ENCODE peak calls at places on chromosomes 12 and 14, in nine cellular contexts. B, A, V, L, H, G, K, E and I are unnamed samples.

GRCh38 chr12:143964-144649 is 69.8 kb downstream of the SLC6A12 start:
- DNase-seq in B (no peak), A (no peak), V (no peak), L (no peak), H (no peak), G (no peak), K (no peak), E (peak), I (peak)

GRCh38 chr14:96806836-96807235 is 9.7 kb downstream of the VRK1 start:
- DNase-seq in B (no peak), A (no peak), V (no peak), L (no peak), H (no peak), G (no peak), K (no peak), E (peak), I (no peak)

GRCh38 chr14:101241807-101242278 is 319.5 kb upstream of the DIO3 start:
- DNase-seq in B (no peak), A (no peak), V (no peak), L (no peak), H (no peak), G (no peak), K (no peak), E (no peak), I (no peak)

GRCh38 chr12:41151789-41152188 is 36.3 kb upstream of the PDZRN4 start:
- DNase-seq in B (no peak), A (no peak), V (no peak), L (no peak), H (no peak), G (no peak), K (no peak), E (no peak), I (no peak)

GRCh38 chr12:64890873-64891468 is 66.5 kb downstream of the TBC1D30 start:
- DNase-seq in B (no peak), A (peak), V (no peak), L (no peak), H (peak), G (no peak), K (no peak), E (peak), I (no peak)

GRCh38 chr14:77599894-77600293 is 16.5 kb downstream of the SPTLC2 start:
- DNase-seq in B (no peak), A (no peak), V (no peak), L (no peak), H (no peak), G (no peak), K (no peak), E (no peak), I (no peak)

GRCh38 chr12:109822951-109823411 is 10.2 kb downstream of the TRPV4 start:
- DNase-seq in B (no peak), A (peak), V (no peak), L (no peak), H (peak), G (peak), K (no peak), E (peak), I (peak)

GRCh38 chr14:26204954-26205479 is 392.8 kb downstream of the NOVA1 start:
- DNase-seq in B (peak), A (no peak), V (no peak), L (peak), H (peak), G (no peak), K (peak), E (no peak), I (peak)

GRCh38 chr14:95043314-95043713 is 114.0 kb downstream of the DICER1 start:
- DNase-seq in B (no peak), A (no peak), V (no peak), L (no peak), H (no peak), G (no peak), K (peak), E (no peak), I (no peak)

GRCh38 chr14:76918176-76918750 is 92.1 kb downstream of the LRRC74A start:
- DNase-seq in B (peak), A (no peak), V (no peak), L (peak), H (peak), G (peak), K (peak), E (no peak), I (peak)

GRCh38 chr14:56532546-56532945 is 47.1 kb upstream of the TMEM260 start:
- DNase-seq in B (no peak), A (no peak), V (no peak), L (no peak), H (no peak), G (no peak), K (no peak), E (no peak), I (no peak)

GRCh38 chr14:93207468-93208308 is 632 bp downstream of the UBR7 start:
- DNase-seq in B (peak), A (peak), V (no peak), L (peak), H (no peak), G (peak), K (no peak), E (no peak), I (peak)

GRCh38 chr12:24901975-24902461 is 46.9 kb downstream of the BCAT1 start:
- DNase-seq in B (no peak), A (no peak), V (no peak), L (no peak), H (no peak), G (peak), K (no peak), E (no peak), I (no peak)
- TF ChIP-seq POLR2A in B (no peak), A (no peak), V (no peak), L (no peak), H (no peak), G (no peak), K (no peak), E (no peak), I (no peak)

DNA sequence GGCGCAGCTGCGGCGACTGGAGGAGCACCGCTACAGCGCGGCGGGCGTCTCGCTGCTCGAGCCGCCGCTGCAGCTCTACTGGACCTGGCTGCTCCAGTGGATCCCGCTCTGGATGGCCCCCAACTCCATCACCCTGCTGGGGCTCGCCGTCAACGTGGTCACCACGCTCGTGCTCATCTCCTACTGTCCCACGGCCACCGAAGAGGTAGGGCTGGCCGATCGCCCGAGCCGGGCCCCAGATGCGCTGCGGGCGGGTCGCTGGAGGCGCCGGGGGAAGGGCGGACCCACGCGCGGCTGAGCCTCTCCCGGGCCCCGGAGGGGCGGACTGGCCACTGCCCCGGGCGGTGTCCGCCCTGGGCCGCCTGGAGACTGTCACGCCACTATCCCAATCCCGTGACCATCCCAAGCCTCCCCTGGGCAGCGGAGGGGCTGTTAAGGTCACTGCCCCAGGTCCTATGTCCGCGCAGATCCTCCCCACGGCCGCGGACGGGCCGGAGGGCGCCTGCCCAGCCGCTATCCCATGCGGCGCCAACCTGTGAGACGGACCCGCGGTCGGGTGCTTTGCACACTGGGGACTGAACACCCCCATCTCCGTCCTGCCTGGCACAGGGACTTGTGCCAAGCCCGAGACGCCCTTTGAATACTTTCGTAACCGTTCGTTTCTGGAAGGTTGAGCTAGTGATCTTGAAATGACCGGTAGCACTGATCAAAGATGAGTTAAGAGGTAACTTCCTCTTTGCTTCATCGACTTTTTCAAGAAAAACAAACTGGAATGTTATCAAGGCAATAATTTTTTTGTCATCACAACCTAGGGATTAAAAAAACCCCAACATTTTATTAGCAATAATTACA is 716 bp downstream of the CHPT1 start:
- DNase-seq in B (peak), A (peak), V (no peak), L (peak), H (peak), G (peak), K (peak), E (peak), I (peak)
- TF ChIP-seq POLR2A in B (peak), A (peak), V (no peak), L (no peak), H (peak), G (peak), K (peak), E (peak), I (peak)

GRCh38 chr14:104678901-104679705 is 10.3 kb upstream of the INF2 start:
- DNase-seq in B (no peak), A (no peak), V (no peak), L (no peak), H (no peak), G (no peak), K (no peak), E (no peak), I (no peak)
- TF ChIP-seq POLR2A in B (no peak), A (no peak), V (no peak), L (no peak), H (no peak), G (no peak), K (no peak), E (no peak), I (no peak)

GRCh38 chr14:105860615-105861580 is 334.5 kb downstream of the TMEM121 start:
- DNase-seq in B (no peak), A (no peak), V (no peak), L (no peak), H (no peak), G (peak), K (peak), E (no peak), I (peak)

GRCh38 chr14:105861985-105862465 is 335.6 kb downstream of the TMEM121 start:
- DNase-seq in B (no peak), A (no peak), V (no peak), L (no peak), H (no peak), G (peak), K (no peak), E (no peak), I (no peak)

GRCh38 chr14:105864116-105864515 is 337.7 kb downstream of the TMEM121 start:
- DNase-seq in B (no peak), A (no peak), V (no peak), L (no peak), H (no peak), G (no peak), K (no peak), E (no peak), I (no peak)

GRCh38 chr14:105863296-105864108 is 337.1 kb downstream of the TMEM121 start:
- DNase-seq in B (no peak), A (no peak), V (no peak), L (no peak), H (no peak), G (peak), K (no peak), E (no peak), I (peak)

GRCh38 chr14:105862581-105863239 is 336.3 kb downstream of the TMEM121 start:
- DNase-seq in B (no peak), A (no peak), V (no peak), L (no peak), H (no peak), G (peak), K (no peak), E (no peak), I (no peak)
- TF ChIP-seq POLR2A in B (no peak), A (no peak), V (no peak), L (no peak), H (no peak), G (no peak), K (no peak), E (no peak), I (no peak)

GRCh38 chr12:14950421-14950820 is 11.0 kb downstream of the ARHGDIB start:
- DNase-seq in B (no peak), A (no peak), V (no peak), L (no peak), H (no peak), G (no peak), K (no peak), E (no peak), I (no peak)
- TF ChIP-seq POLR2A in B (no peak), A (no peak), V (no peak), L (no peak), H (no peak), G (no peak), K (no peak), E (no peak), I (no peak)

GRCh38 chr12:112361271-112361670 is 21.0 kb downstream of the HECTD4 start:
- DNase-seq in B (no peak), A (no peak), V (no peak), L (no peak), H (no peak), G (no peak), K (no peak), E (no peak), I (no peak)
- TF ChIP-seq POLR2A in B (no peak), A (no peak), V (no peak), L (no peak), H (no peak), G (no peak), K (no peak), E (no peak), I (no peak)

DNA sequence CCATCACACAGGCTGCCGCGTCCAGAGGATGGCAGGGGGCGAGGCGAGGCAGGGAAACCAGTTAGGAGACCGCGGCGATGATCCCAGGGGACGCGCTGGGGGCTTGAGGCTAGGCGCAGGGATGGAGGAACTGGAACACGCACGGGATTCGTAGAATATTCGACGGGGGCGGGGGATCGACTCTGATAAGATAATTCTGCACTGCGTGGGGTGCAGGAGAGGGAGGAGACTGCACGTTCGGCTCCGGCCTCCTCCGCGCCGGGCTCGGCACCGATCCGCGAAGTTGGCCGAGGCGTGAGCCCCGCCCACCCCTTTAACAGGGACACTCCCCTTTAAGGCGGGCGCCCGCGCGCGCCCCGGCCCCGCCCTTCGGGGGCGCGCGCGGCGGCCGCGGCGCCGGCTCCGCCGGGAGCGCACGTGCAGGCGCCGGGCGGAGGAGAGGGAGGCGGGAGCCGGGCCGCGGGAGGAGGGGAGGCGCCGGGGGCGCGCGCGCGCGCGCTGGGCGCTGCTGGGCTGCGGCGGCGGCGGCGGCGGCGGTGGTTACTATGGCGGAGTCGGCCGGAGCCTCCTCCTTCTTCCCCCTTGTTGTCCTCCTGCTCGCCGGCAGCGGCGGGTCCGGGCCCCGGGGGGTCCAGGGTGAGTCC is at the start of gene ACVR1B:
- DNase-seq in B (peak), A (peak), V (no peak), L (peak), H (peak), G (peak), K (peak), E (peak), I (peak)
- TF ChIP-seq POLR2A in B (peak), A (peak), V (peak), L (no peak), H (peak), G (peak), K (peak), E (no peak), I (peak)